ENCODE peak calls at places on chromosomes 3 and 15, in seven cellular contexts. M, J, P, V, W, X and Q are unnamed samples.

GRCh38 chr15:78872155-78872971 is at the start of gene MORF4L1:
- DNase-seq in X (peak), W (peak), J (peak), M (peak), P (peak), V (peak), Q (peak)

GRCh38 chr3:184361932-184362667 is 590 bp downstream of the POLR2H start:
- DNase-seq in V (peak), W (peak), X (no peak), M (peak), P (peak), J (peak), Q (peak)

GRCh38 chr3:64143399-64144130 is 81.7 kb downstream of the PRICKLE2 start:
- DNase-seq in P (peak), M (peak), V (no peak), J (no peak), X (no peak), W (no peak), Q (peak)

GRCh38 chr3:194781617-194782016 is 95.9 kb downstream of the FAM43A start:
- DNase-seq in M (no peak), W (no peak), X (no peak), J (no peak), P (no peak), V (no peak), Q (no peak)

GRCh38 chr3:45987368-45988099 is 8.1 kb downstream of the FYCO1 start:
- DNase-seq in V (no peak), J (peak), M (peak), X (no peak), P (peak), W (no peak), Q (no peak)

GRCh38 chr3:129240436-129240835 is 9.0 kb upstream of the COPG1 start:
- DNase-seq in W (no peak), M (peak), V (no peak), J (no peak), P (peak), X (no peak), Q (no peak)

GRCh38 chr3:117887031-117887430 is 1147.6 kb downstream of the IGSF11 start:
- DNase-seq in X (no peak), J (no peak), W (no peak), M (no peak), V (no peak), P (no peak), Q (no peak)

GRCh38 chr3:61315874-61316273 is 64.6 kb upstream of the FHIT start:
- DNase-seq in X (peak), V (peak), P (no peak), J (no peak), M (no peak), W (no peak), Q (no peak)

GRCh38 chr3:32296251-32297204 is 58.0 kb downstream of the CMTM8 start:
- DNase-seq in W (peak), V (peak), M (peak), X (peak), P (peak), J (peak), Q (peak)

GRCh38 chr3:119194237-119195150 is 21.1 kb downstream of the UPK1B start:
- DNase-seq in V (no peak), X (no peak), J (no peak), P (peak), W (no peak), M (no peak), Q (no peak)

GRCh38 chr15:49902791-49903481 is 216.1 kb downstream of the ATP8B4 start:
- DNase-seq in W (no peak), V (peak), J (peak), X (no peak), M (no peak), P (peak), Q (no peak)

GRCh38 chr3:49900491-49901153 is 3.1 kb downstream of the MST1R start:
- DNase-seq in J (no peak), W (no peak), M (no peak), X (no peak), P (peak), V (peak), Q (no peak)

GRCh38 chr3:171176244-171176925 is 149.9 kb upstream of the SLC2A2 start:
- DNase-seq in V (no peak), P (no peak), M (no peak), W (no peak), X (no peak), J (no peak), Q (no peak)

GRCh38 chr15:92019706-92020105 is 166.2 kb downstream of the SLCO3A1 start:
- DNase-seq in W (no peak), J (no peak), V (no peak), X (no peak), P (no peak), M (no peak), Q (no peak)

GRCh38 chr3:140487566-140487965 is 190.3 kb upstream of the TRIM42 start:
- DNase-seq in V (no peak), W (no peak), M (no peak), J (no peak), X (no peak), P (no peak), Q (no peak)

GRCh38 chr3:77254967-77255831 is 215.3 kb downstream of the ROBO2 start:
- DNase-seq in M (peak), W (no peak), V (peak), X (no peak), P (peak), J (no peak), Q (peak)

GRCh38 chr3:69204315-69204957 is 82.0 kb upstream of the LMOD3 start:
- DNase-seq in X (no peak), V (peak), J (no peak), W (no peak), P (peak), M (peak), Q (no peak)

GRCh38 chr15:25670025-25670554 is 193.0 kb downstream of the ATP10A start:
- DNase-seq in M (no peak), W (no peak), P (peak), X (peak), J (peak), V (peak), Q (no peak)

GRCh38 chr3:125525153-125525552 is 5.2 kb upstream of the SNX4 start:
- DNase-seq in M (no peak), J (no peak), V (no peak), W (no peak), X (no peak), P (no peak), Q (no peak)

GRCh38 chr15:60905587-60905986 is 323.5 kb downstream of the RORA start:
- DNase-seq in J (no peak), V (no peak), X (no peak), W (peak), P (no peak), M (peak), Q (no peak)

GRCh38 chr15:60745469-60745971 is 266.6 kb upstream of the ICE2 start:
- DNase-seq in V (peak), X (no peak), M (no peak), P (peak), W (no peak), J (no peak), Q (no peak)

GRCh38 chr3:5037828-5038227 is 58.6 kb downstream of the BHLHE40 start:
- DNase-seq in J (no peak), P (no peak), M (no peak), X (no peak), V (no peak), W (no peak), Q (no peak)

GRCh38 chr3:133991209-133991608 is 38.5 kb downstream of the SLCO2A1 start:
- DNase-seq in X (no peak), P (no peak), W (no peak), J (no peak), V (peak), M (peak), Q (no peak)

GRCh38 chr3:44712455-44713075 is at the start of gene ZNF502:
- DNase-seq in X (peak), M (peak), P (peak), V (peak), J (peak), W (peak), Q (peak)

GRCh38 chr15:44029003-44029402 is 166.1 kb downstream of the FRMD5 start:
- DNase-seq in X (no peak), M (peak), V (no peak), P (peak), W (no peak), J (no peak), Q (no peak)

GRCh38 chr15:100340721-100341661 is 784 bp downstream of the ADAMTS17 start:
- DNase-seq in V (no peak), W (no peak), M (no peak), X (peak), P (no peak), J (no peak), Q (no peak)

GRCh38 chr3:20890124-20890523 is 704.1 kb upstream of the SGO1 start:
- DNase-seq in J (no peak), V (no peak), M (no peak), W (no peak), P (no peak), X (no peak), Q (no peak)

GRCh38 chr3:72997421-72997961 is 880 bp downstream of the PPP4R2 start:
- DNase-seq in P (peak), W (no peak), X (no peak), M (peak), J (peak), V (peak), Q (peak)

GRCh38 chr3:122101646-122102045 is 46.5 kb downstream of the CD86 start:
- DNase-seq in J (no peak), W (no peak), V (no peak), X (no peak), P (peak), M (peak), Q (peak)

GRCh38 chr15:89067751-89068150 is 20.5 kb upstream of the ABHD2 start:
- DNase-seq in M (no peak), P (peak), V (no peak), X (no peak), W (no peak), J (no peak), Q (no peak)

GRCh38 chr3:27428446-27428845 is 55.7 kb downstream of the SLC4A7 start:
- DNase-seq in W (no peak), V (no peak), X (no peak), P (peak), M (no peak), J (no peak), Q (no peak)

GRCh38 chr3:126340081-126340511 is 17.1 kb downstream of the KLF15 start:
- DNase-seq in M (peak), X (no peak), V (no peak), J (no peak), W (no peak), P (peak), Q (no peak)

GRCh38 chr3:70943886-70944285 is 631.4 kb upstream of the MDFIC2 start:
- DNase-seq in W (no peak), M (no peak), J (no peak), X (no peak), P (no peak), V (no peak), Q (no peak)

GRCh38 chr3:187811580-187812250 is 66.4 kb upstream of the BCL6 start:
- DNase-seq in W (no peak), V (no peak), P (peak), M (no peak), X (no peak), J (no peak), Q (no peak)

GRCh38 chr15:78438595-78439285 is 724 bp downstream of the IREB2 start:
- DNase-seq in X (peak), V (peak), P (peak), W (peak), M (peak), J (peak), Q (peak)

GRCh38 chr3:115616461-115616860 is 6.8 kb upstream of the GAP43 start:
- DNase-seq in P (no peak), W (no peak), J (no peak), X (no peak), M (no peak), V (no peak), Q (no peak)

GRCh38 chr15:76512971-76513370 is 176.4 kb downstream of the ISL2 start:
- DNase-seq in P (peak), W (no peak), X (no peak), M (no peak), V (no peak), J (no peak), Q (no peak)

GRCh38 chr3:42265059-42265991 is 660 bp downstream of the CCK start:
- DNase-seq in J (no peak), X (no peak), V (no peak), M (no peak), W (no peak), P (no peak), Q (no peak)